ENCODE peak calls at places on chromosomes 4 and X, in seven cellular contexts. C, Y, A, K, O, N and Z are unnamed samples.

GRCh38 chr4:4614925-4615678 is 73.3 kb upstream of the STX18 start:
- DNase-seq in C (peak; percentile 36), Y (no peak), A (no peak), K (no peak), O (no peak), N (no peak), Z (peak; percentile 59)

GRCh38 chr4:183100827-183101226 is 1.8 kb downstream of the WWC2 start:
- DNase-seq in C (no peak), Y (no peak), A (no peak), K (no peak), O (no peak), N (no peak), Z (no peak)

GRCh38 chr4:20028694-20029093 is 223.0 kb upstream of the SLIT2 start:
- DNase-seq in C (no peak), Y (peak; percentile 34), A (no peak), K (no peak), O (no peak), N (no peak), Z (peak; percentile 65)

GRCh38 chrX:47200385-47201150 is 6.9 kb downstream of the UBA1 start:
- DNase-seq in C (no peak), Y (peak; percentile 50), A (peak; percentile 76), K (no peak), O (no peak), N (peak; percentile 55), Z (peak; percentile 94)

GRCh38 chr4:149291463-149291862 is 524.2 kb downstream of the IQCM start:
- DNase-seq in C (no peak), Y (peak; percentile 82), A (no peak), K (peak; percentile 12), O (peak; percentile 48), N (peak; percentile 8), Z (peak; percentile 18)

GRCh38 chrX:623599-624323 is 6.8 kb upstream of the SHOX start:
- DNase-seq in C (no peak), Y (peak; percentile 7), A (peak; percentile 83), K (no peak), O (no peak), N (no peak), Z (no peak)

GRCh38 chrX:14673764-14674163 is 144.4 kb downstream of the GLRA2 start:
- DNase-seq in C (no peak), Y (peak; percentile 82), A (no peak), K (no peak), O (no peak), N (peak; percentile 25), Z (peak; percentile 76)

GRCh38 chr4:76198411-76199237 is 15.0 kb downstream of the SCARB2 start:
- DNase-seq in C (peak; percentile 81), Y (peak; percentile 94), A (peak; percentile 56), K (peak; percentile 76), O (peak; percentile 49), N (peak; percentile 85), Z (peak; percentile 87)

GRCh38 chr4:132169660-132170059 is 979.4 kb upstream of the PCDH10 start:
- DNase-seq in C (no peak), Y (no peak), A (peak; percentile 47), K (no peak), O (no peak), N (no peak), Z (no peak)

GRCh38 chr4:135319685-135320084 is 1118.1 kb upstream of the PABPC4L start:
- DNase-seq in C (no peak), Y (peak; percentile 1), A (peak; percentile 53), K (no peak), O (no peak), N (no peak), Z (no peak)
- TF ChIP-seq CTCF in C (no peak), Y (peak; percentile 10), A (peak; percentile 72), K (no peak), O (no peak), N (no peak), Z (no peak)

GRCh38 chr4:104986306-104986705 is 160.4 kb upstream of the TET2 start:
- DNase-seq in C (no peak), Y (no peak), A (no peak), K (no peak), O (no peak), N (no peak), Z (no peak)

GRCh38 chr4:104983615-104984179 is 163.0 kb upstream of the TET2 start:
- DNase-seq in C (no peak), Y (no peak), A (no peak), K (no peak), O (no peak), N (no peak), Z (no peak)

GRCh38 chr4:104989363-104989762 is 157.3 kb upstream of the TET2 start:
- DNase-seq in C (no peak), Y (peak; percentile 45), A (no peak), K (no peak), O (no peak), N (no peak), Z (peak; percentile 6)
- H3K4me3 ChIP-seq in C (no peak overlapping the region), Y (no peak overlapping the region), A (no peak overlapping the region), K (no peak overlapping the region), O (no peak overlapping the region), N (no peak overlapping the region), Z (no peak overlapping the region)

DNA sequence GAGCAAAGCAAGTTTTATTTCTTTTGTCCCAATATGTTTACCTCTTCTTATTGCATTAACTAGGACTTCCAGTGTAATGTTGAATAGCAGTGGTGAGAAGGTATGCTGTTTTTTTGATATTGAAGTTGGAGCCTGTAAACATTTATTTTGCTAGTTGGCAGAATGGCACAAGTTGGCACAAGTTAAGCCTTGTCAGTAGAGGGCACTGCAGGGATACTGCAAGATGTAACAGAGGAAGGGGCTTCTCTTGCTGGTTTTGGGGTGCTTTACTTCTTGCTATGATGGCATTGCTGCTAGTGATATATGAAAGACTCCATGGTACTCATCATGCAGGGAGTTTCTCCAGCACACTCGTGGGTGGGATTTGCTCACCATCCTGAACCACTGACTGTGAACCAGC is 327.3 kb upstream of the ARX start:
- DNase-seq in C (no peak), Y (no peak), A (no peak), K (no peak), O (no peak), N (no peak), Z (no peak)
- TF ChIP-seq CTCF in C (no peak), Y (no peak), A (peak; percentile 43), K (no peak), O (no peak), N (no peak), Z (no peak)

DNA sequence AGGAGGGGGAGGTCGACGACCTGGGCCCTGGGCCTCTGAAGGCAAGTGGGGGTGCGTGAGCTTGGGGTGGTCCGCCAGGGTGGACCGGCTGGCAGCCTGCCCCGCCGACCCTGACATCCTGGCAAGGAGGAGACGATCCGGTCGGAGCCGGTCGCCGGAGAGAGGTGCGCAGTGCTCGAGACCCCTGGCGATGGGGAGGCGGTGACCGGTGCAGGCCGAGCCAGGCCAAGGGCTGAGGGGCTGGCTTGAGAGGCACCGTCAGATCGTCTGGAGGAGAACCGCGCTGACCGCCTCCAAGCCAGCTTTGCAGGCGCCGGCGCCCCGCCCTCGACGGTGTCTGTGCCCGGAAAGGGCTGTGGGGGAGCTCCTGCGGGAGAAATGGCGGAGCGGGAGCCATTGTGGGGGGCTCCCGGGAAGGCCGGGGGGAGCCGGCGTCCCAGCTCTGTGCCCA is 25.6 kb downstream of the GPRASP3 start:
- DNase-seq in C (no peak), Y (peak; percentile 16), A (peak; percentile 74), K (peak; percentile 23), O (peak; percentile 34), N (peak; percentile 35), Z (peak; percentile 6)
- H3K4me3 ChIP-seq in C (peak overlapping the region; percentile 74), Y (peak overlapping the region; percentile 61), A (peak overlapping the region; percentile 80), K (no peak overlapping the region), O (peak overlapping the region; percentile 70), N (peak overlapping the region; percentile 47), Z (peak overlapping the region; percentile 66)

GRCh38 chr4:112060212-112060611 is 85.0 kb upstream of the FAM241A start:
- DNase-seq in C (no peak), Y (peak; percentile 45), A (peak; percentile 53), K (no peak), O (no peak), N (no peak), Z (peak; percentile 36)
- TF ChIP-seq CTCF in C (no peak), Y (peak; percentile 61), A (peak; percentile 83), K (no peak), O (no peak), N (no peak), Z (peak; percentile 62)

GRCh38 chr4:102342404-102343074 is 2.7 kb downstream of the SLC39A8 start:
- DNase-seq in C (no peak), Y (no peak), A (no peak), K (no peak), O (no peak), N (no peak), Z (no peak)
- H3K4me3 ChIP-seq in C (no peak overlapping the region), Y (no peak overlapping the region), A (peak overlapping the region; percentile 83), K (no peak overlapping the region), O (no peak overlapping the region), N (no peak overlapping the region), Z (no peak overlapping the region)

GRCh38 chrX:18390941-18391538 is 34.4 kb upstream of the CDKL5 start:
- DNase-seq in C (no peak), Y (peak; percentile 69), A (peak; percentile 84), K (peak; percentile 66), O (peak; percentile 35), N (peak; percentile 67), Z (peak; percentile 79)

GRCh38 chrX:18394477-18394876 is 30.9 kb upstream of the CDKL5 start:
- DNase-seq in C (no peak), Y (no peak), A (no peak), K (no peak), O (no peak), N (no peak), Z (no peak)

GRCh38 chrX:18389968-18390367 is 35.4 kb upstream of the CDKL5 start:
- DNase-seq in C (no peak), Y (no peak), A (no peak), K (no peak), O (no peak), N (no peak), Z (no peak)
- TF ChIP-seq CTCF in C (no peak), Y (no peak), A (peak; percentile 63), K (no peak), O (no peak), N (no peak), Z (no peak)